ENCODE peak calls at places on chromosomes 13 and 19, in seven cellular contexts. I is CD8-positive, alpha-beta T cell; V is cardiac muscle cell; U is psoas muscle; B is dorsolateral prefrontal cortex; W is HCT116; Q is breast epithelium. A is an unnamed sample.

GRCh38 chr19:6086081-6086858 is 24.0 kb downstream of the RFX2 start:
- DNase-seq in I (no peak), V (no peak), B (no peak), U (no peak), Q (no peak), W (no peak), A (peak)

GRCh38 chr13:61339054-61339621 is 76.5 kb downstream of the PCDH20 start:
- DNase-seq in W (no peak), V (no peak), U (no peak), Q (no peak), B (no peak), I (no peak), A (no peak)

GRCh38 chr13:36752673-36753072 is 66.3 kb upstream of the RFXAP start:
- DNase-seq in I (no peak), Q (no peak), W (no peak), V (no peak), U (no peak), B (no peak), A (no peak)

GRCh38 chr13:76885203-76886004 is 801 bp downstream of the KCTD12 start:
- DNase-seq in I (peak), U (peak), V (peak), W (no peak), B (peak), Q (peak), A (peak)

GRCh38 chr13:27131202-27131623 is 40.4 kb downstream of the USP12 start:
- DNase-seq in W (peak), V (no peak), B (no peak), Q (no peak), I (peak), U (no peak), A (peak)

GRCh38 chr13:33262997-33263396 is 22.6 kb downstream of the STARD13 start:
- DNase-seq in Q (no peak), W (no peak), I (no peak), U (no peak), V (no peak), B (no peak), A (no peak)

GRCh38 chr13:92602560-92602959 is 624.0 kb upstream of the GPC6 start:
- DNase-seq in I (no peak), W (no peak), Q (no peak), B (no peak), U (no peak), V (no peak), A (no peak)

GRCh38 chr13:97001641-97002040 is 7.4 kb upstream of the OXGR1 start:
- DNase-seq in Q (no peak), B (no peak), V (no peak), U (no peak), W (no peak), I (no peak), A (no peak)

GRCh38 chr19:40611096-40611495 is 9.9 kb downstream of the LTBP4 start:
- DNase-seq in U (no peak), I (peak), Q (no peak), W (no peak), B (no peak), V (no peak), A (no peak)

GRCh38 chr19:2550431-2551171 is 74.7 kb downstream of the GADD45B start:
- DNase-seq in U (peak), B (peak), V (no peak), Q (no peak), W (no peak), I (no peak), A (no peak)

GRCh38 chr19:9128171-9128570 is 1.4 kb upstream of the OR7G3 start:
- DNase-seq in W (peak), U (no peak), B (no peak), V (no peak), I (no peak), Q (no peak), A (peak)

GRCh38 chr19:55178781-55179569 is 1.1 kb downstream of the SYT5 start:
- DNase-seq in I (peak), B (peak), Q (no peak), U (peak), W (peak), V (peak), A (peak)

GRCh38 chr13:112842343-112842856 is 126.6 kb upstream of the MCF2L start:
- DNase-seq in W (no peak), B (no peak), I (no peak), V (no peak), Q (no peak), U (peak), A (no peak)

GRCh38 chr13:50616101-50616500 is 227.4 kb downstream of the DLEU7 start:
- DNase-seq in W (no peak), I (no peak), Q (no peak), B (no peak), V (no peak), U (no peak), A (no peak)

GRCh38 chr19:40974633-40975037 is 16.4 kb upstream of the CYP2B6 start:
- DNase-seq in Q (peak), V (peak), I (peak), U (peak), B (peak), W (peak), A (peak)

GRCh38 chr19:14582894-14583340 is at the start of gene CLEC17A:
- DNase-seq in B (no peak), V (no peak), U (no peak), W (no peak), I (no peak), Q (no peak), A (no peak)

GRCh38 chr19:30448386-30449130 is 76.4 kb downstream of the ZNF536 start:
- DNase-seq in V (no peak), W (no peak), Q (no peak), B (no peak), I (no peak), U (no peak), A (no peak)

GRCh38 chr19:29785955-29786589 is 25.7 kb upstream of the CCNE1 start:
- DNase-seq in U (no peak), B (no peak), V (no peak), I (no peak), W (peak), Q (no peak), A (no peak)

GRCh38 chr13:74290324-74290773 is 156.1 kb upstream of the KLF12 start:
- DNase-seq in B (no peak), W (peak), U (no peak), Q (no peak), V (peak), I (peak), A (peak)

GRCh38 chr19:1811472-1811894 is 593 bp downstream of the ATP8B3 start:
- DNase-seq in B (no peak), W (peak), Q (peak), U (peak), V (peak), I (peak), A (peak)

GRCh38 chr19:48556163-48556562 is 4.2 kb downstream of the SULT2B1 start:
- DNase-seq in B (no peak), W (no peak), Q (no peak), V (no peak), I (no peak), U (no peak), A (peak)

GRCh38 chr13:32783067-32783466 is 196.8 kb downstream of the PDS5B start:
- DNase-seq in U (no peak), V (no peak), I (no peak), B (no peak), W (no peak), Q (no peak), A (no peak)

GRCh38 chr13:48334534-48335127 is 31.1 kb downstream of the RB1 start:
- DNase-seq in V (peak), U (no peak), Q (no peak), B (no peak), I (no peak), W (peak), A (peak)

GRCh38 chr13:32940601-32941000 is 75.6 kb upstream of the KL start:
- DNase-seq in B (no peak), Q (no peak), W (no peak), I (no peak), V (peak), U (peak), A (no peak)

GRCh38 chr19:41895745-41896580 is 13.0 kb downstream of the ARHGEF1 start:
- DNase-seq in V (no peak), Q (no peak), I (no peak), U (no peak), B (no peak), W (no peak), A (no peak)

GRCh38 chr13:32761472-32761871 is 175.2 kb downstream of the PDS5B start:
- DNase-seq in Q (no peak), W (no peak), B (no peak), V (no peak), U (no peak), I (no peak), A (no peak)

GRCh38 chr13:87736849-87737400 is 65.8 kb downstream of the SLITRK5 start:
- DNase-seq in B (no peak), V (no peak), I (no peak), Q (no peak), U (no peak), W (no peak), A (no peak)

GRCh38 chr13:112743451-112744305 is 53.8 kb downstream of the ATP11A start:
- DNase-seq in I (no peak), W (no peak), V (peak), Q (no peak), U (no peak), B (no peak), A (no peak)

GRCh38 chr13:99282264-99283231 is 24.4 kb upstream of the GPR18 start:
- DNase-seq in B (no peak), U (no peak), W (no peak), V (no peak), I (no peak), Q (no peak), A (no peak)

GRCh38 chr13:102798653-102799543 is at the start of the genes BIVM and POGLUT2:
- DNase-seq in Q (peak), U (peak), B (peak), V (peak), W (peak), I (peak), A (peak)

GRCh38 chr19:39001016-39001415 is 25.5 kb upstream of the FBXO17 start:
- DNase-seq in V (no peak), W (no peak), U (no peak), I (no peak), Q (no peak), B (peak), A (no peak)

GRCh38 chr19:47344425-47344824 is 4.7 kb upstream of the DHX34 start:
- DNase-seq in V (no peak), B (no peak), W (no peak), I (no peak), U (no peak), Q (no peak), A (no peak)

GRCh38 chr13:21759503-21759902 is 88.6 kb downstream of the FGF9 start:
- DNase-seq in Q (no peak), V (no peak), B (no peak), U (no peak), I (no peak), W (no peak), A (no peak)

GRCh38 chr19:29060833-29061364 is 152.1 kb downstream of the UQCRFS1 start:
- DNase-seq in B (no peak), U (no peak), I (no peak), V (no peak), Q (no peak), W (no peak), A (no peak)

GRCh38 chr19:1009043-1009975 is 9.1 kb downstream of the GRIN3B start:
- DNase-seq in V (no peak), U (no peak), I (no peak), Q (no peak), B (no peak), W (no peak), A (no peak)

GRCh38 chr13:97892717-97893116 is 60.8 kb upstream of the IPO5 start:
- DNase-seq in I (no peak), Q (no peak), B (no peak), W (no peak), U (no peak), V (no peak), A (no peak)

GRCh38 chr13:114164027-114164426 is 15.0 kb upstream of the CFAP97D2 start:
- DNase-seq in U (no peak), Q (no peak), I (no peak), W (no peak), V (no peak), B (no peak), A (no peak)

GRCh38 chr13:114157869-114158495 is 21.1 kb upstream of the CFAP97D2 start:
- DNase-seq in Q (no peak), I (peak), V (no peak), B (no peak), W (no peak), U (no peak), A (peak)

GRCh38 chr13:114162533-114162922 is 16.5 kb upstream of the CFAP97D2 start:
- DNase-seq in B (no peak), W (no peak), V (no peak), Q (no peak), U (no peak), I (no peak), A (no peak)

GRCh38 chr13:114161644-114162532 is 17.2 kb upstream of the CFAP97D2 start:
- DNase-seq in W (no peak), I (no peak), B (no peak), V (no peak), Q (no peak), U (peak), A (no peak)

DNA sequence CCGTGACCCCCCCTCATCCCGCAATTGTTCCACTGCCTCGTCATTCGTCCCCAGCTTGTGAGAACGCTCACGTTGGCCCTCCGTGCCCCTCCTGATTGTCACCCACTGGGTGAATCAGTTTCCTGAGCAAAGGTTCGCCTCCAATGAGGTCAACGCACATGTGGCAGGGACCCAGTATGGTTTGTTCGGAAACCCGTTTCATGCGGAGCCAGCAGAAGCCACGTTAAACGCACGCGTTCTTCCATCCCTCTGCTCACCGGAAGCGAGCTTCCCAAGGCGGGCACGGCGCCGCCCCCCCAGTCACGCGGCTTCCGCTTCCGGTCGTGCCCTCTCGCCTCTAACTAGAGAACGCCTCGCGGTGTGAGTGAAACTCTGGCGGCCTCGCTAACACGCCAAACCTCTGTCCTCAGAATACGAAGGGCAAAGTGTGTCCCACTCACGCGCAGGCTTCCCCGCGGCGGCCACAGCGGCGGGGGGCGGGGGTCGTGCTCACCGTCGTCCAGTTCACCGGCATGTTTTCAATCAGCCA is 18.0 kb upstream of the CFAP97D2 start:
- DNase-seq in W (no peak), U (no peak), I (no peak), B (no peak), V (no peak), Q (no peak), A (no peak)
- H3K27ac ChIP-seq in W (no peak), U (no peak), I (no peak), B (no peak), V (no peak), Q (peak), A (no peak)

GRCh38 chr13:24865158-24865557 is 101.2 kb downstream of the RNF17 start:
- DNase-seq in Q (no peak), I (no peak), U (no peak), B (no peak), V (no peak), W (no peak), A (no peak)
- TF ChIP-seq CTCF in Q (no peak), I (no peak), U (no peak), B (no peak), V (peak), W (no peak), A (no peak)

GRCh38 chr19:3563689-3564269 is 6.4 kb upstream of the MFSD12 start:
- DNase-seq in B (no peak), W (no peak), U (no peak), Q (no peak), I (no peak), V (no peak), A (no peak)
- H3K27ac ChIP-seq in B (no peak), W (peak), U (no peak), Q (no peak), I (no peak), V (no peak), A (no peak)

DNA sequence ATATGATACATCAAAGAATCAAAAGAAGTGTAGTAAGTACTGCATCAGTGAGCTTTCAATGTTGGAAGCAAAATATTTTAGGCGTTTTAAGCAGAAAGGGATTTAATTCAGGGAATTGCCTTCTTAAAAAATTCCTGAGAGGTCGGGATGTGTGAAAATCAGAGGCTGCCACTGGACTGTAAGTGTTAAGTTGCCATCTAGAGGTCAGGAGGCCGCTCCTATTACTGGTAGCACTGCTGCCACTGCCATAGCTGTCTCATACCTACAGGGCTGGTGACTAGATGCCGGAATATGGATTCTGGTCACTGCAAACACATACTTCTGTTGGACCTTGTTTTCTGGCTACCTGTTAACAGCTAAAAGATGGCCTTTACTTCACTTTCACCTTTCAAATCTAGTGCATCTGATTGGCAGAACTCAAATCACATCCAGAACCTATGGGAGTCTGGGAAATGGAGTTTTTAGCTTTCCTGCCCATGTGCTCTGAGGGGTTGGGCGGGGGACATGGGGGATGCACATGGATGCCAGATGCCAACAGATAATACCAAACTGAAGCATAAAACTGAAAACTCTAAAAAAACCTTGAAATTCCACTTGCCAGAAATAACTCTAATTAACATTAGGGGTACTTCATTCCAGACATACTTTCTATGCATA is 29.8 kb downstream of the DGKH start:
- DNase-seq in B (no peak), I (no peak), Q (no peak), V (peak), W (no peak), U (no peak), A (no peak)
- TF ChIP-seq CTCF in B (no peak), I (no peak), Q (no peak), V (no peak), W (no peak), U (no peak), A (no peak)

GRCh38 chr13:105979586-105979985 is 555.9 kb downstream of the EFNB2 start:
- DNase-seq in Q (no peak), B (no peak), V (peak), W (no peak), I (no peak), U (no peak), A (peak)
- H3K27ac ChIP-seq in Q (no peak), B (no peak), V (no peak), W (no peak), I (no peak), U (no peak), A (peak)

A was measured in RWPE1.